ENCODE peak calls at places on chromosomes 6 and 20, in four cellular contexts. P is HepG2, W is SK-N-SH, B is K562. C is an unnamed sample.

GRCh38 chr6:154510144-154510905 is at the start of gene CNKSR3:
- DNase-seq in W (peak; percentile 93), P (peak; percentile 95), B (peak; percentile 89), C (peak; percentile 97)

GRCh38 chr20:63968136-63968927 is 1.4 kb downstream of the ZNF512B start:
- DNase-seq in B (no peak), P (no peak), W (no peak), C (no peak)

GRCh38 chr20:49867453-49868215 is 47.7 kb downstream of the SPATA2 start:
- DNase-seq in W (no peak), P (no peak), B (no peak), C (peak; percentile 57)

GRCh38 chr6:107877968-107878367 is 53.9 kb upstream of the SCML4 start:
- DNase-seq in B (no peak), W (no peak), P (no peak), C (no peak)

GRCh38 chr20:19047040-19047950 is 165.1 kb upstream of the SLC24A3 start:
- DNase-seq in W (no peak), P (no peak), B (no peak), C (no peak)

GRCh38 chr6:18562726-18563125 is 175.6 kb downstream of the RNF144B start:
- DNase-seq in W (no peak), B (no peak), P (no peak), C (no peak)

GRCh38 chr6:111993342-111993741 is 60.6 kb upstream of the CCN6 start:
- DNase-seq in W (no peak), B (no peak), P (no peak), C (no peak)

GRCh38 chr6:44458551-44458950 is 71.0 kb downstream of the CDC5L start:
- DNase-seq in P (no peak), W (no peak), B (no peak), C (no peak)

GRCh38 chr6:70857387-70858077 is 99.3 kb downstream of the B3GAT2 start:
- DNase-seq in P (no peak), B (no peak), W (no peak), C (no peak)

GRCh38 chr6:95325858-95326257 is 251.5 kb upstream of the MANEA start:
- DNase-seq in B (no peak), P (no peak), W (no peak), C (no peak)

GRCh38 chr20:57439432-57439831 is 48.2 kb downstream of the RBM38 start:
- DNase-seq in W (no peak), P (no peak), B (no peak), C (no peak)

GRCh38 chr20:597560-597959 is 12.5 kb downstream of the TCF15 start:
- DNase-seq in B (no peak), P (no peak), W (no peak), C (no peak)

GRCh38 chr20:49657118-49657901 is 56.4 kb downstream of the B4GALT5 start:
- DNase-seq in P (no peak), B (no peak), W (no peak), C (no peak)

GRCh38 chr20:4813839-4814695 is 92.4 kb downstream of the PRND start:
- DNase-seq in W (no peak), B (no peak), P (no peak), C (no peak)

GRCh38 chr6:156832166-156832743 is 55.1 kb downstream of the ARID1B start:
- DNase-seq in W (peak; percentile 59), B (peak; percentile 67), P (no peak), C (no peak)

GRCh38 chr20:57480444-57481152 is 44.3 kb downstream of the CTCFL start:
- DNase-seq in B (no peak), W (no peak), P (no peak), C (no peak)

GRCh38 chr20:1273366-1273765 is 7.3 kb downstream of the SNPH start:
- DNase-seq in W (no peak), B (no peak), P (no peak), C (no peak)

GRCh38 chr6:134308800-134309199 is 9.1 kb downstream of the SGK1 start:
- DNase-seq in W (no peak), P (no peak), B (no peak), C (no peak)

GRCh38 chr6:141451508-141452353 is 681.0 kb upstream of the GJE1 start:
- DNase-seq in B (no peak), W (no peak), P (no peak), C (no peak)

GRCh38 chr6:169766232-169766631 is 14.8 kb downstream of the ERMARD start:
- DNase-seq in B (no peak), P (no peak), W (no peak), C (no peak)

GRCh38 chr20:38150595-38151170 is 14.4 kb downstream of the TGM2 start:
- DNase-seq in P (no peak), W (no peak), B (no peak), C (no peak)

GRCh38 chr6:7557652-7558051 is 16.2 kb downstream of the DSP start:
- DNase-seq in B (no peak), P (no peak), W (no peak), C (no peak)

GRCh38 chr20:48657426-48658197 is 170.2 kb downstream of the PREX1 start:
- DNase-seq in W (peak; percentile 92), B (peak; percentile 83), P (peak; percentile 84), C (peak; percentile 65)

GRCh38 chr20:63100926-63101699 is 94.3 kb upstream of the BHLHE23 start:
- DNase-seq in P (no peak), B (no peak), W (no peak), C (peak; percentile 16)

DNA sequence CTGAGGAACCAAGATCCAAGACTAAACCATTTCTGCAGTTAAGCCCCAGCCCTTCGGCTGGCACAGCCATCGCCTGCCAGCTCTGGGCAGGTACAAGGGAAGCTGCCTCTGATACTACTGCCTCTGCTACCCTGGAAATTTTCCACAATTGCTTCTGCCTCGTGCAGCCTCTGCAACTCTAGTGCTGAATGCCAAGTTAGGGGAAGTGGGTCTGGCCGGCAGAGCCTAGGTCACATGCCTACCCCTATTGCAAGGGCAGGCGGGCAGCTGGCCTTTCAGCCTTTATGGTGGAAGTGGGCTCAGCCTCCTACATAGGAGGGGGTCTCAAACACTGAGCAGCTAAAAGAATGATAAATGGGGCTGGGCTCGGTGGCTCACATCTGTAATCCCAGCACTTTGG is 44.5 kb upstream of the TULP1 start:
- DNase-seq in W (no peak), P (no peak), B (no peak), C (no peak)
- TF ChIP-seq FOXJ3 in W (no peak), P (no peak), B (no peak), C (no peak)

GRCh38 chr6:52564856-52565255 is 12.0 kb downstream of the TRAM2 start:
- DNase-seq in P (no peak), B (no peak), W (no peak), C (no peak)

GRCh38 chr6:52568320-52568719 is 8.5 kb downstream of the TRAM2 start:
- DNase-seq in B (no peak), W (no peak), P (no peak), C (no peak)

GRCh38 chr6:52566853-52567279 is 10.0 kb downstream of the TRAM2 start:
- DNase-seq in P (peak; percentile 58), B (no peak), W (no peak), C (no peak)

GRCh38 chr6:52562915-52563314 is 13.9 kb downstream of the TRAM2 start:
- DNase-seq in W (no peak), P (no peak), B (no peak), C (no peak)

DNA sequence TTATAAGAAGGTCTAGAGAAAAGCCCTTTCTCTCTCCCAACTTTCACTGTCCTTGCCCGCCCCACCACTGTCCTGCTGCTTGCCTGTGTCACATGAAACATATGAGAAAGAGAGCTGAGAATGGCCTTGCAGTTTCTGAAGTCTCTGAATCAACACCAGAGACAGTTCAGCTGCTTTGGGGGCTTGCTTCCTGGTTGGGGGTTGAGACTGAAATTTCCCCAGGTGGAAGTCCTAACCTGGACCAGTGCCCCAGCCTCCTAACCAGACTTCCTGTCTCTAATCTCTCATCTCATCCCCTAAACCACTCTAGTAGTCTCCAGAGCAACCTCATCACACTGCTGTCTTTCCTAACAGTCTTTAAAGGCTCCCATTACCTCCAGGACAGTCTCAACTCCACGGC is 10.7 kb downstream of the TRAM2 start:
- DNase-seq in P (no peak), B (no peak), W (no peak), C (no peak)
- TF ChIP-seq FOXJ3 in P (no peak), B (no peak), W (no peak), C (no peak)

DNA sequence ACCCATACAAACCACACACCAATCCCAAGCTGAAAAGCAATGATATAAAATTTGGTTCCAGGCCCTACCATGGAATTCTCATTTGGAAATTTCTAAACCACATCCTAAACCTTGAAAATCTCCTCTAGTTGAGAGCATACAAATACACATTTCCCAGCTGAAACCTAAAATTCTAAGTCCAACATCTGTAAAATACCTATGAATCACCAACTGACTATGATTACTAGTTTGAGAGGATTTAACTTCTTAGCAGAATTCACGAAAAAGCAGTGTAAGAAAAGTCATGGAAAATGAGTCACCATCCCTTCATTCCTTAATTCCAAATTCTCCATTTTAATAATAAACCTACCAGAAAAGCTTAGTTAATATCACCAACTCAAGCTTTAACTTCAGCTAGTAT is 15.4 kb downstream of the RANBP9 start:
- DNase-seq in B (no peak), P (no peak), W (no peak), C (no peak)
- TF ChIP-seq FOXJ3 in B (no peak), P (no peak), W (no peak), C (no peak)

DNA sequence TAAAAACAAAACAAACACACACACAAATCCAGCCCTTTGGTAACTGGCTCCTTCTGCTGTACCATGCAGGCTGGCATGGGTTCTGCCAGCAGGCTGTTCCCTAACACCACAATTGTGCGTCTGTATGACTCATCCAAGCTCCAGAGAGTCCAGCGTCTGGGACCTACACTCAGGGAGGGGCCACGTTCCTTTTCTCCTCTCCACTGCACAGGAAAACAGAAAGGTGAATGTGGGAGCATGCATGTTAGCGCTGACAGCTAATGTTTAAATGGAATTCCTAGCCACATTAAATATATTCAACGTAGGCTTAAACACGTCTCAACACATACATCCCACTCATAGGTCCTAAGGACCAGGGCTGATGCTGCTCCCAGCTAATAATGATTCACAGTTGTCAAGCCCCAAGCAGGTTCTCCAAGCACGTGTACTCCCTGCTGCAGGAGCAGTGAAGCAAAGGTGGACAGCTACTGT is 20.7 kb downstream of the MAP1LC3A start:
- DNase-seq in P (peak; percentile 45), W (no peak), B (no peak), C (no peak)
- TF ChIP-seq FOXJ3 in P (no peak), W (no peak), B (no peak), C (no peak)

GRCh38 chr6:105324386-105325000 is 78.4 kb downstream of the PREP start:
- DNase-seq in W (no peak), B (no peak), P (no peak), C (no peak)

GRCh38 chr6:105330364-105330763 is 72.5 kb downstream of the PREP start:
- DNase-seq in B (no peak), P (no peak), W (no peak), C (no peak)

GRCh38 chr6:105326216-105326615 is 76.7 kb downstream of the PREP start:
- DNase-seq in W (no peak), P (peak; percentile 52), B (no peak), C (no peak)

GRCh38 chr6:105330913-105331312 is 72.0 kb downstream of the PREP start:
- DNase-seq in W (no peak), B (no peak), P (no peak), C (no peak)

GRCh38 chr6:105326838-105327745 is 75.8 kb downstream of the PREP start:
- DNase-seq in P (no peak), B (no peak), W (no peak), C (no peak)
- TF ChIP-seq FOXJ3 in P (no peak), B (no peak), W (no peak), C (no peak)

GRCh38 chr20:3165473-3166337 is 6.0 kb upstream of the FASTKD5 start:
- DNase-seq in W (no peak), P (no peak), B (no peak), C (no peak)
- TF ChIP-seq FOXJ3 in W (no peak), P (no peak), B (no peak), C (no peak)

GRCh38 chr6:50270427-50270826 is 220.7 kb upstream of the DEFB112 start:
- DNase-seq in P (no peak), B (no peak), W (peak; percentile 5), C (no peak)
- TF ChIP-seq FOXJ3 in P (no peak), B (no peak), W (no peak), C (no peak)

C was measured in WTC11.